ENCODE peak calls at places on chromosomes 5 and 9, in seven cellular contexts. T is upper lobe of left lung, E is breast epithelium, X is cardiac muscle cell, S is psoas muscle, V is heart left ventricle, N is adrenal gland. Q is an unnamed sample. For H3K4me1 and H3K9me3, the result is how much of the 10 kb centered on the place peaks cover.

GRCh38 chr5:20528471-20528870 is 540.5 kb upstream of the CDH18 start:
- DNase-seq in T (no peak), E (no peak), X (peak), S (no peak), V (no peak), N (no peak), Q (no peak)

GRCh38 chr5:109511980-109512744 is 102.4 kb upstream of the PJA2 start:
- DNase-seq in T (no peak), E (no peak), X (no peak), S (no peak), V (no peak), N (no peak), Q (no peak)

GRCh38 chr5:154714271-154714986 is 40.7 kb upstream of the LARP1 start:
- DNase-seq in T (peak), E (no peak), X (no peak), S (no peak), V (no peak), N (no peak), Q (no peak)

GRCh38 chr5:127683006-127683405 is 20.2 kb upstream of the CCDC192 start:
- DNase-seq in T (no peak), E (peak), X (peak), S (no peak), V (no peak), N (no peak), Q (no peak)

GRCh38 chr5:152527358-152528048 is 122.4 kb upstream of the NMUR2 start:
- DNase-seq in T (no peak), E (no peak), X (no peak), S (no peak), V (no peak), N (no peak), Q (no peak)

GRCh38 chr9:89841456-89841855 is 236.6 kb downstream of the GADD45G start:
- DNase-seq in T (no peak), E (no peak), X (no peak), S (no peak), V (no peak), N (no peak), Q (no peak)

GRCh38 chr5:127439544-127440096 is 77.8 kb upstream of the PRRC1 start:
- DNase-seq in T (no peak), E (no peak), X (no peak), S (no peak), V (no peak), N (no peak), Q (no peak)

GRCh38 chr9:93668261-93668871 is 92.0 kb downstream of the PHF2 start:
- DNase-seq in T (peak), E (peak), X (no peak), S (peak), V (peak), N (peak), Q (no peak)

GRCh38 chr9:3271157-3271556 is 254.6 kb downstream of the RFX3 start:
- DNase-seq in T (no peak), E (no peak), X (no peak), S (no peak), V (no peak), N (no peak), Q (no peak)

GRCh38 chr5:169895876-169896275 is 84.4 kb downstream of the INSYN2B start:
- DNase-seq in T (no peak), E (no peak), X (peak), S (no peak), V (no peak), N (peak), Q (no peak)

GRCh38 chr5:68368686-68369359 is 153.3 kb downstream of the PIK3R1 start:
- DNase-seq in T (no peak), E (no peak), X (no peak), S (no peak), V (no peak), N (no peak), Q (no peak)

GRCh38 chr5:107203231-107203630 is 467.5 kb downstream of the EFNA5 start:
- DNase-seq in T (no peak), E (no peak), X (no peak), S (no peak), V (no peak), N (no peak), Q (no peak)

GRCh38 chr9:88303785-88304495 is 84.3 kb upstream of the SPIN1 start:
- DNase-seq in T (no peak), E (no peak), X (no peak), S (no peak), V (no peak), N (no peak), Q (no peak)

GRCh38 chr9:92425578-92425977 is 1.3 kb upstream of the OMD start:
- DNase-seq in T (no peak), E (no peak), X (peak), S (no peak), V (no peak), N (no peak), Q (no peak)

GRCh38 chr5:158639876-158640570 is 459.7 kb downstream of the EBF1 start:
- DNase-seq in T (no peak), E (no peak), X (peak), S (no peak), V (no peak), N (no peak), Q (no peak)

GRCh38 chr9:111945216-111945615 is 48.6 kb downstream of the UGCG start:
- DNase-seq in T (peak), E (no peak), X (peak), S (no peak), V (no peak), N (no peak), Q (no peak)

GRCh38 chr9:71249729-71250317 is 128.4 kb upstream of the TRPM3 start:
- DNase-seq in T (no peak), E (no peak), X (peak), S (no peak), V (no peak), N (no peak), Q (peak)

GRCh38 chr5:113058706-113059226 is 82.2 kb downstream of the DCP2 start:
- DNase-seq in T (no peak), E (no peak), X (no peak), S (no peak), V (no peak), N (no peak), Q (no peak)

GRCh38 chr5:181223729-181224389 is 778 bp downstream of the TRIM41 start:
- DNase-seq in T (peak), E (no peak), X (peak), S (peak), V (peak), N (peak), Q (peak)

GRCh38 chr5:73783823-73784222 is 157.8 kb downstream of the ARHGEF28 start:
- DNase-seq in T (no peak), E (no peak), X (peak), S (no peak), V (no peak), N (no peak), Q (peak)

GRCh38 chr5:82265052-82265451 is 13.1 kb downstream of the RPS23 start:
- DNase-seq in T (no peak), E (no peak), X (peak), S (no peak), V (no peak), N (no peak), Q (no peak)

GRCh38 chr9:120852240-120853018 is 9.7 kb upstream of the PSMD5 start:
- DNase-seq in T (no peak), E (no peak), X (no peak), S (no peak), V (no peak), N (no peak), Q (peak)

GRCh38 chr5:109981979-109982378 is 292.3 kb downstream of the MAN2A1 start:
- DNase-seq in T (no peak), E (no peak), X (no peak), S (no peak), V (no peak), N (no peak), Q (no peak)

GRCh38 chr9:98180996-98181395 is 11.4 kb downstream of the CORO2A start:
- DNase-seq in T (no peak), E (no peak), X (no peak), S (no peak), V (no peak), N (no peak), Q (no peak)

GRCh38 chr9:132605387-132605786 is 23.0 kb downstream of the BARHL1 start:
- DNase-seq in T (no peak), E (no peak), X (no peak), S (no peak), V (no peak), N (no peak), Q (no peak)

GRCh38 chr5:149338364-149338763 is 6.9 kb upstream of the GRPEL2 start:
- DNase-seq in T (no peak), E (no peak), X (no peak), S (no peak), V (no peak), N (no peak), Q (no peak)

GRCh38 chr9:89359018-89359417 is 40.7 kb downstream of the SECISBP2 start:
- DNase-seq in T (peak), E (no peak), X (no peak), S (no peak), V (no peak), N (peak), Q (no peak)

GRCh38 chr5:138990986-138991645 is 116.0 kb upstream of the LRRTM2 start:
- DNase-seq in T (no peak), E (no peak), X (no peak), S (no peak), V (no peak), N (peak), Q (no peak)

GRCh38 chr9:116223926-116224325 is 70.3 kb downstream of the PAPPA start:
- DNase-seq in T (no peak), E (no peak), X (no peak), S (no peak), V (no peak), N (no peak), Q (no peak)

GRCh38 chr5:36305571-36306326 is 4.0 kb upstream of the RANBP3L start:
- DNase-seq in T (peak), E (peak), X (peak), S (peak), V (peak), N (peak), Q (peak)

GRCh38 chr5:110851357-110851756 is 112.5 kb downstream of the SLC25A46 start:
- DNase-seq in T (no peak), E (no peak), X (no peak), S (no peak), V (no peak), N (no peak), Q (no peak)

GRCh38 chr5:78275998-78276543 is 18.4 kb downstream of the AP3B1 start:
- DNase-seq in T (no peak), E (no peak), X (peak), S (no peak), V (no peak), N (no peak), Q (no peak)

GRCh38 chr9:129697956-129698757 is 32.7 kb downstream of the PRRX2 start:
- DNase-seq in T (no peak), E (no peak), X (peak), S (peak), V (peak), N (no peak), Q (no peak)

GRCh38 chr5:158881076-158881880 is 218.4 kb downstream of the EBF1 start:
- DNase-seq in T (no peak), E (no peak), X (no peak), S (no peak), V (no peak), N (no peak), Q (peak)

GRCh38 chr5:146883496-146883895 is 4.9 kb upstream of the PPP2R2B start:
- DNase-seq in T (no peak), E (no peak), X (no peak), S (no peak), V (no peak), N (no peak), Q (no peak)

GRCh38 chr5:50595199-50595598 is 71.2 kb upstream of the PARP8 start:
- DNase-seq in T (no peak), E (no peak), X (peak), S (no peak), V (no peak), N (no peak), Q (no peak)

GRCh38 chr5:101306391-101307137 is 403.5 kb upstream of the ST8SIA4 start:
- DNase-seq in T (no peak), E (no peak), X (no peak), S (no peak), V (no peak), N (no peak), Q (no peak)

GRCh38 chr5:64532657-64533056 is 26.8 kb downstream of the RGS7BP start:
- DNase-seq in T (no peak), E (no peak), X (no peak), S (no peak), V (no peak), N (no peak), Q (no peak)

GRCh38 chr9:125241863-125242739 is 958 bp upstream of the HSPA5 start:
- DNase-seq in T (peak), E (peak), X (no peak), S (peak), V (peak), N (peak), Q (peak)

DNA sequence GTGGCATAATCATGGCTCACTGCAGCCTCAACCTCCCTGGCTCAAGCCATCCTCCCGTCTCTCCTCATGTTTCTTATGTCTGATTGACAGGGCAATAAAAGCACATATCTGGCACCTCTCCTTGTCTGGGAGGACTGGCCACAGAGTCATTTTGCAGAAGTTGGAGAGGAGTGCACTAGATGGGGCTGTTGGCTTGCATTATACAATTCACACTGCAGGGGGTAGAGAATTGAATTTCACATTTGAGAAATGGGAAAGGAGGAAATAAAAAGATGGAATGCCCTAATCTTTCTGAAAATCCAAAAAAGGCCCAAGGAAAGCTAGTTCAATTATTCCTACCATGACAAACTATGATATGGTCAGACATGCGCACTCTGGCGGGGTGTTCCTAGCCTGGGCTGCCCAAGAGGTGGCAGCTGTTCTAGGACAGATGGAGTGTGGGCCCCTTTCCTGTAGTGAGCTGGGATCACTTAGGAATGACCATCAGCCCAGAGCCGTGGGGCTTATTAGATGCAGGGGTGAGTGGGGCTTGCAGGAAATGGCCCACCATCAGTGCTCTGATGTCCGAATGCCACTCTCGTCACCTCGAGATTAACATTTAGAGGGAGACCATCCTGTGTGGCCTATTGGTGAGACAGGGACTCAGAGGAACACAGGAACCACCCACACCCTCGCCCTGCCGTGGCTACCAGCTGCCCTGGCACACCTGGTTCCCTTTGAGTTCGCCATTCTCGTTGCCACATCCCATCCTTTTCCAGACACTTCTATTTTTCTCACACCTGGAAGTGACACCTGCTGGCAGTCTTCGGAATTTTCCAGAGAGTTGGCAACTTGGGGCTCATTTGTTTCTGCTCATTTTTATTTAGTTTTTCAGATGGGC is 21.8 kb upstream of the ANKRD18A start:
- DNase-seq in T (no peak), E (no peak), X (peak), S (no peak), V (no peak), N (no peak), Q (peak)
- H3K4me1 ChIP-seq in T (under half), E (under half), X (under half), S (under half), V (under half), N (under half), Q (under half)

GRCh38 chr5:2739360-2740050 is 12.0 kb downstream of the IRX2 start:
- DNase-seq in T (no peak), E (no peak), X (peak), S (no peak), V (no peak), N (no peak), Q (no peak)

GRCh38 chr5:2740051-2740848 is 11.2 kb downstream of the IRX2 start:
- DNase-seq in T (no peak), E (no peak), X (no peak), S (no peak), V (no peak), N (no peak), Q (no peak)

GRCh38 chr5:2737273-2738155 is 14.0 kb downstream of the IRX2 start:
- DNase-seq in T (no peak), E (no peak), X (no peak), S (no peak), V (no peak), N (no peak), Q (no peak)

GRCh38 chr5:2738156-2738699 is 13.2 kb downstream of the IRX2 start:
- DNase-seq in T (no peak), E (no peak), X (no peak), S (no peak), V (no peak), N (no peak), Q (peak)

DNA sequence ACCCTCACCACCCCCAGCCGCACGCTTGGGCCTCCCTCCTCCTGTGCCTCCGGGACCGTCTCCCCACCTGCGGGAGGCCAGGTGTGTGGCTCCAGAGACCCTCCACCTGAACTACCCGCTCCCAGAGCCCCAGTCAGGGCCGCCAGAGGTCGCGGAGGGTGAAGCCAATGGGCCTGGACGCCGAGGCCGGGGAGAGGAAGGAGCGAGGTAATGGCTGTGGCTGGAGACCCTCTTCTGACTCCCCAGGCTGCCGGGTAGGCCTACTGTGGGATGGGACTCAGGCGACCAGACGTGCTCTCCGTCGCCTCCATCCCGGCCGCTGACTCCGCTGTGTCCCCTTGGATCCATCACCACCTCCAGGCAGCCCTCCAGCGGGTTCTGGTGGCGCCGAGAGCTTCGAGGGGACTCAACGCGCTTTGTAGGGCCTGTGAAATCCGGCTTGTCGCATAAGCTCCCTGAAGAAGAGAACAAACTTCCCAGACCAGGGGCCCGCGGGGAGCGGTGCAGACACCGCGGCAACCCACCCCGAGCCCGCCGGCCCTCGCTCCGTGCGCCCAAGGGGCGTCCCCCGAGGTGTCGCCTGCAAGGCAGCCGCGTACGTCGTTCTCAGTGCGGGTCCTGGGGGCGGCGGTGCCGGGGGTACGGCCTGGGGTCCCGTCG is 12.6 kb downstream of the IRX2 start:
- DNase-seq in T (no peak), E (no peak), X (no peak), S (no peak), V (no peak), N (no peak), Q (no peak)
- H3K4me3 ChIP-seq in T (peak), E (peak), X (peak), S (peak), V (peak), N (peak), Q (no peak)

DNA sequence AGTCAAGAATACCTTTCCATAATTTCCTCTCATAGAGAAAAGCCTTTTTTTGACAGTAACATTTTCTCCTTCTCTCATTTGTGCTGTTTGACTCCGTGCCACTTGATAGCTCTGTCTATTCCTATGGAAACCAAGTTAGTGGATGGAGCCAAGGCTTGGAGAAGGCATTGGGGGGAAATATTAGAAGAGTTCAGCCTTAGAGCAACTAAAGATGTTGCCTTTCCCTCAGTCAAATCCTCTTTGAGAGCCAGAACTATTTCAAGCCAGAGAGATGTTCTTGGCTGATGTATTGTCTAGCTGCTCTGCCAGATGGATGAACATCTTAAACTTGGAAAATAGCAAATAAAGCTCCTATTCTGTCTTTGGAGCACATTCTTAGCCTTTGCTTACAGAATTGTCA is 112.4 kb downstream of the INVS start:
- DNase-seq in T (no peak), E (no peak), X (no peak), S (no peak), V (no peak), N (no peak), Q (no peak)
- H3K9me3 ChIP-seq in T (under half), E (under half), X (under half), S (under half), V (under half), N (under half), Q (under half)

GRCh38 chr9:16782490-16782889 is 88.0 kb downstream of the BNC2 start:
- DNase-seq in T (no peak), E (no peak), X (no peak), S (no peak), V (no peak), N (no peak), Q (no peak)
- H3K4me1 ChIP-seq in T (under half), E (under half), X (under half), S (under half), V (under half), N (under half), Q (under half)

DNA sequence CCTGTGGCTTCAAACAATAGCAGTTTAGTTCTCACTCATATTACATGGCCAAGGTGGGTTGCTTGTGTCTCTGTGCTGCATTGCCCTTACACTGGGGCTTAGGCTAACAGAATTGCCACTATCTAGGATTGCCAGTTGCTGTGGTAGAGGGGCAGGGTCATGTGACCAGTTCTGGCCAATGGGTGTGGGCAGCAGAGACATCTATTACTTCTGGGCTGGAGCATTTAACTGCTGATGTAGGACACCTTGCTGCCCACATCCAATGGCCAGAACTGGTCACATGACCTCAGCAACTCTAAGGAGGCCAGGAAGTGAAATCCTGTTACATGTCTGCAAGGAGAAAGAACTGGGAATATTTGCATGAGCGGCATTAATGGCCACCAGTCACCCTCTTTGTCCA is 199.3 kb downstream of the C9orf152 start:
- DNase-seq in T (no peak), E (no peak), X (no peak), S (no peak), V (no peak), N (no peak), Q (no peak)
- H3K4me3 ChIP-seq in T (no peak), E (no peak), X (no peak), S (no peak), V (no peak), N (no peak), Q (no peak)

Q was measured in HAP-1.